ENCODE peak calls at places on chromosome 22, in ten cellular contexts. A, X, B, Y, K, R, J, H, S and F are unnamed samples.
A peak's percentile ranks its signal among the peaks of the same experiment; 100 is the strongest.

GRCh38 chr22:18059473-18059872 is 18.3 kb upstream of the PEX26 start:
- DNase-seq in B (no peak), S (no peak), A (no peak), Y (no peak), K (no peak), X (no peak), J (no peak), H (no peak), R (no peak), F (no peak)

GRCh38 chr22:36773935-36774334 is 2.0 kb downstream of the IFT27 start:
- DNase-seq in A (peak; percentile 31), Y (peak; percentile 15), J (no peak), H (no peak), R (peak; percentile 71), K (peak; percentile 35), X (no peak), S (no peak), B (peak; percentile 45), F (no peak)

GRCh38 chr22:50513175-50513574 is 5.2 kb downstream of the NCAPH2 start:
- DNase-seq in X (no peak), K (no peak), S (no peak), B (no peak), Y (no peak), R (no peak), J (no peak), A (no peak), H (no peak), F (no peak)

GRCh38 chr22:50621491-50621880 is 6.5 kb downstream of the ARSA start:
- DNase-seq in H (no peak), R (no peak), S (no peak), A (no peak), J (no peak), K (no peak), B (no peak), Y (peak; percentile 38), X (peak; percentile 44), F (no peak)

GRCh38 chr22:18147791-18148507 is 2.0 kb upstream of the USP18 start:
- DNase-seq in S (no peak), K (no peak), B (no peak), R (no peak), Y (no peak), X (no peak), H (no peak), A (no peak), J (no peak), F (no peak)

GRCh38 chr22:50485221-50486131 is 1.2 kb upstream of the MIOX start:
- DNase-seq in K (no peak), X (no peak), B (no peak), H (no peak), J (peak; percentile 80), S (no peak), A (no peak), Y (no peak), R (peak; percentile 43), F (no peak)

GRCh38 chr22:45207981-45208664 is 32.6 kb downstream of the KIAA0930 start:
- DNase-seq in Y (no peak), H (no peak), B (peak; percentile 50), X (no peak), K (no peak), A (no peak), S (no peak), J (peak; percentile 44), R (peak; percentile 56), F (no peak)

GRCh38 chr22:22700631-22701030 is 56.2 kb downstream of the GGTLC2 start:
- DNase-seq in B (no peak), S (no peak), Y (no peak), R (no peak), A (no peak), J (no peak), H (no peak), K (no peak), X (no peak), F (no peak)

GRCh38 chr22:48826546-48826945 is 1001.1 kb downstream of the BRD1 start:
- DNase-seq in R (no peak), B (no peak), Y (no peak), J (peak; percentile 65), H (no peak), A (no peak), K (no peak), X (no peak), S (no peak), F (no peak)

GRCh38 chr22:20033045-20033706 is 12.3 kb downstream of the TANGO2 start:
- DNase-seq in K (no peak), Y (no peak), A (no peak), X (no peak), J (peak; percentile 66), H (no peak), B (no peak), S (peak; percentile 61), R (no peak), F (no peak)

GRCh38 chr22:29691636-29692326 is 28.0 kb upstream of the CABP7 start:
- DNase-seq in S (no peak), B (no peak), H (no peak), Y (no peak), R (no peak), X (no peak), K (no peak), A (peak; percentile 74), J (no peak), F (no peak)

DNA sequence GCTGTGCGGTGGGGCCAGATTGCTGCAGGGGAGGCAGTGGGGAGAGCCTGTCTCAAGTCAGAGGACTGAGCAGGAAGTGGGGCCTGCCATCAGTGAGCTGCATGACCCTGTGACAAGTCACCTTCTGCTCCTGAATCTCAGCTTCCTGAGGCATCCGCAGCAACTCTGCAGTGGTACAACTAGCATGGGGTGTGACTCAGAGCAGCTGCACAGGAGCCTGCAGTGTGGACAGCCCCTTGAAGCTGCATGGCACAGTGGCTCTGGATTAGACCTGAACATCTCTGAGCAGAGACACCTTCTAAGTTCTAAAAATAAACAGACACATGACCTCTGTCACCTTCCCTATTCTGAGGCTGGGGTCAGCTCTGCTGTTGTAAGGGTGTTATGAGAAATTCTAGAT is 18.0 kb downstream of the FAM227A start:
- DNase-seq in K (no peak), S (no peak), X (no peak), B (peak; percentile 19), A (no peak), J (no peak), H (no peak), R (no peak), Y (no peak), F (no peak)
- H3K4me1 ChIP-seq in K (no peaks in the 10 kb centered on the region), S (no peaks in the 10 kb centered on the region), X (no peaks in the 10 kb centered on the region), B (peaks cover 5% of the 10 kb centered on the region), A (no peaks in the 10 kb centered on the region), J (no peaks in the 10 kb centered on the region), H (no peaks in the 10 kb centered on the region), R (no peaks in the 10 kb centered on the region), Y (no peaks in the 10 kb centered on the region), F (no peaks in the 10 kb centered on the region)

DNA sequence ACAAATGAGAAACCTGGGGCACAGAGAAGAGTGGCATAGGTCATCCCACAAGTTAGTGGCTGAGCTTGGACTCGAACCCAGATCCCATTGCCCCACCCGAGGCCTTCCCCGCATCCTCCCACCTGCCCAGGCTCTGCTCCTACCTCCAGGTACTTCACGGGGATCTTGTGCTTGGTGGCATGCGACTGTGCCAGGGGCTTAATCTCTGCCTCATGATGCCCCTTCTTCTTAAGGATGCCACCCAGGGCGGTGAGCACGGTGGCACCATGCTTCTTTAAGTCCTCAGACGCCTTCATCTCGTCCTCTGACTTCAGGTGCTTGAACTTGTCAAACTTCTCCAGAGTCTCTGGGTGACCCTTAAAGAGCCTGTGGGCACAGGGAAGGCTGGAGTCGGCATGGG is 6.4 kb downstream of the MB start:
- DNase-seq in Y (no peak), R (no peak), X (no peak), A (no peak), J (peak; percentile 8), H (no peak), K (no peak), S (no peak), B (no peak), F (no peak)
- H3K4me1 ChIP-seq in Y (peaks cover 14% of the 10 kb centered on the region), R (peaks cover 5% of the 10 kb centered on the region), X (no peaks in the 10 kb centered on the region), A (no peaks in the 10 kb centered on the region), J (no peaks in the 10 kb centered on the region), H (no peaks in the 10 kb centered on the region), K (peaks cover 4% of the 10 kb centered on the region), S (peaks cover 67% of the 10 kb centered on the region), B (no peaks in the 10 kb centered on the region), F (peaks cover 83% of the 10 kb centered on the region)

GRCh38 chr22:41531422-41531727 is 12.9 kb downstream of the POLR3H start:
- DNase-seq in J (no peak), R (no peak), X (no peak), Y (no peak), K (no peak), B (no peak), H (no peak), S (no peak), A (no peak), F (no peak)

GRCh38 chr22:41534219-41534618 is 10.1 kb downstream of the POLR3H start:
- DNase-seq in Y (no peak), A (no peak), S (no peak), H (no peak), J (no peak), R (no peak), B (no peak), K (no peak), X (no peak), F (no peak)

GRCh38 chr22:41532908-41533825 is 11.1 kb downstream of the POLR3H start:
- DNase-seq in Y (peak; percentile 63), A (peak; percentile 82), R (peak; percentile 77), X (peak; percentile 82), H (no peak), K (peak; percentile 47), S (peak; percentile 81), B (peak; percentile 65), J (peak; percentile 86), F (peak; percentile 79)

GRCh38 chr22:41530612-41531421 is 13.5 kb downstream of the POLR3H start:
- DNase-seq in B (no peak), S (no peak), Y (no peak), H (no peak), X (no peak), K (no peak), A (no peak), R (no peak), J (no peak), F (peak; percentile 66)

DNA sequence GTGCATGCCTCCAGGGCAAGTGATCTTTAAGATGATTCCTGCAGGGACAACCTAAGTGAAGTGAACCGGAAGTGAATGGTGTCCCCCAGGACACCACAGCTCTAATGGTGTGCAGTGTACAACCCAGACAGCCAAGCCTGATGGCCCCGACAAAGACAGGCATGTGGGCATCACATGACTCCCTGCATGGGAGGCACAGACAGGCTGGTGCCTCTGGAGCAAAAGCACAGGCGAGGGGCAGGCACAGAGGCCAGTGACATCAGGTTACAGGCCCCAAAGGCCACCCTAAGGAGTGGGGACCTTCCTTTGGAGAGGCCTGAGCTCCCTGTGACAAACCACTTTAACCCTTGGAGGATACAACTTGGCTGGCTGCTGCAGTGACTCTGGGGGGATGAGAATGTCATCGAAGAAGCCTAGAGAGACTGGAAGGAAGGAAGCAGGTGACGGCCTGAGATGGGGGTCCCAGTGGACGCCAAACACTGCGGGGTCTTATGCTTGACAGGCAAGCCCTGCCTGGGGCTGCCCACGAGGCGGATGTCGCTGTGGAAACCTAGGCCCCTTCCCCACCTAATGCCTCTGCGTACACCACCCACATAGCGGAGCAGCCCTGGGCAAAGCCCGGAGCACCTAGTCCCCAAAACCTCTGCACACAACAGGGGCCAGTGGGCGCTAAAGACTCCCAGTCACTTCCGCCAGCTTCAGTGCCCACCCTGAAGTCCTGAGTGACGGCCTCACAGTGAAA is 12.4 kb downstream of the POLR3H start:
- DNase-seq in A (no peak), J (no peak), B (no peak), K (no peak), H (no peak), Y (no peak), S (no peak), R (no peak), X (no peak), F (no peak)
- H3K4me1 ChIP-seq in A (no peaks in the 10 kb centered on the region), J (no peaks in the 10 kb centered on the region), B (peaks cover 11% of the 10 kb centered on the region), K (no peaks in the 10 kb centered on the region), H (no peaks in the 10 kb centered on the region), Y (no peaks in the 10 kb centered on the region), S (no peaks in the 10 kb centered on the region), R (no peaks in the 10 kb centered on the region), X (peaks cover 5% of the 10 kb centered on the region), F (peaks cover 4% of the 10 kb centered on the region)

GRCh38 chr22:27632451-27633295 is 168.9 kb downstream of the MN1 start:
- DNase-seq in Y (no peak), A (no peak), S (no peak), B (peak; percentile 46), R (no peak), K (no peak), X (no peak), H (no peak), J (no peak), F (no peak)
- H3K4me1 ChIP-seq in Y (no peaks in the 10 kb centered on the region), A (peaks cover 2% of the 10 kb centered on the region), S (peaks cover 13% of the 10 kb centered on the region), B (peaks cover 7% of the 10 kb centered on the region), R (no peaks in the 10 kb centered on the region), K (no peaks in the 10 kb centered on the region), X (no peaks in the 10 kb centered on the region), H (peaks cover 16% of the 10 kb centered on the region), J (no peaks in the 10 kb centered on the region), F (peaks cover 15% of the 10 kb centered on the region)